ENCODE peak calls at places on chromosomes 7 and 10, in four cellular contexts. T is caudate nucleus; C is stimulated activated CD4-positive, alpha-beta T cell treated with anti-CD3 and anti-CD28 coated beads, Interleukin-2, amount 100 ng/mL, for 48 hours; R is iris pigment epithelial cell. V is an unnamed sample.

GRCh38 chr7:124101173-124101768 is 68.4 kb upstream of the TMEM229A start:
- DNase-seq in T (no peak), C (peak; percentile 1), R (peak; percentile 14), V (peak; percentile 41)

GRCh38 chr7:48144291-48144768 is 26.9 kb upstream of the ABCA13 start:
- DNase-seq in T (no peak), C (no peak), R (no peak), V (no peak)

GRCh38 chr10:49756031-49756430 is 6.1 kb downstream of the OGDHL start:
- DNase-seq in T (no peak), C (no peak), R (no peak), V (no peak)

GRCh38 chr10:110872145-110872983 is 636 bp downstream of the PDCD4 start:
- DNase-seq in T (no peak), C (peak; percentile 62), R (peak; percentile 93), V (peak; percentile 73)

GRCh38 chr7:132100483-132100882 is 475.8 kb downstream of the PLXNA4 start:
- DNase-seq in T (no peak), C (no peak), R (no peak), V (no peak)

GRCh38 chr10:73110345-73110849 is at the start of gene NUDT13:
- DNase-seq in T (peak; percentile 74), C (peak; percentile 27), R (peak; percentile 71), V (peak; percentile 93)

GRCh38 chr7:156279635-156280034 is 360.9 kb upstream of the RNF32 start:
- DNase-seq in T (no peak), C (no peak), R (no peak), V (no peak)

GRCh38 chr7:28672397-28672797 is 260.1 kb downstream of the CREB5 start:
- DNase-seq in T (no peak), C (no peak), R (no peak), V (no peak)

GRCh38 chr10:12703813-12704212 is 297.7 kb downstream of the CCDC3 start:
- DNase-seq in T (no peak), C (no peak), R (peak; percentile 85), V (no peak)

GRCh38 chr7:291302-292092 is 1.5 kb downstream of the FOXL3 start:
- DNase-seq in T (no peak), C (no peak), R (no peak), V (no peak)

GRCh38 chr7:50656141-50656895 is 91.1 kb upstream of the DDC start:
- DNase-seq in T (no peak), C (no peak), R (peak; percentile 15), V (no peak)

V was measured in Ammon's horn.